ENCODE peak calls at places on chromosomes 5 and 9, in five cellular contexts. K is AG10803, G is tibial artery, F is lower leg skin, C is RCC 7860. U is an unnamed sample.
A peak's percentile ranks its signal among the peaks of the same experiment; 100 is the strongest.

GRCh38 chr9:69097053-69097452 is 61.5 kb downstream of the FXN start:
- DNase-seq in K (peak; percentile 53), G (no peak), F (no peak), C (peak; percentile 93), U (no peak)

GRCh38 chr5:17852701-17853100 is 218.4 kb downstream of the TAF11L14 start:
- DNase-seq in K (no peak), G (no peak), F (no peak), C (no peak), U (no peak)

GRCh38 chr5:89307972-89308371 is 425.0 kb upstream of the MEF2C start:
- DNase-seq in K (no peak), G (no peak), F (no peak), C (no peak), U (no peak)

GRCh38 chr5:33034777-33035176 is 323.7 kb downstream of the NPR3 start:
- DNase-seq in K (no peak), G (no peak), F (no peak), C (no peak), U (no peak)

GRCh38 chr9:31608881-31609280 is 775.6 kb upstream of the ACO1 start:
- DNase-seq in K (no peak), G (no peak), F (no peak), C (no peak), U (no peak)

GRCh38 chr9:90344013-90344412 is 298.6 kb downstream of the DIRAS2 start:
- DNase-seq in K (peak; percentile 72), G (no peak), F (no peak), C (peak; percentile 80), U (no peak)

GRCh38 chr9:130530932-130531331 is 48.4 kb upstream of the FUBP3 start:
- DNase-seq in K (peak; percentile 57), G (no peak), F (peak; percentile 49), C (no peak), U (no peak)

GRCh38 chr9:34493972-34494535 is 28.7 kb downstream of the ENHO start:
- DNase-seq in K (peak; percentile 32), G (peak; percentile 41), F (no peak), C (no peak), U (peak; percentile 15)

GRCh38 chr5:90220554-90220953 is 189.0 kb downstream of the CETN3 start:
- DNase-seq in K (no peak), G (no peak), F (no peak), C (no peak), U (no peak)

GRCh38 chr5:19497229-19497815 is 490.7 kb downstream of the CDH18 start:
- DNase-seq in K (no peak), G (no peak), F (no peak), C (no peak), U (no peak)

GRCh38 chr5:40678021-40678939 is 1.4 kb upstream of the PTGER4 start:
- DNase-seq in K (peak; percentile 38), G (no peak), F (no peak), C (peak; percentile 53), U (no peak)

U was measured in spleen.